ENCODE peak calls at places on chromosomes 6 and 20, in eight cellular contexts. One of them, this sample, is unnamed.

GRCh38 chr6:80132942-80133517 is 26.6 kb downstream of the BCKDHB start:
- DNase-seq in ACHN: peak; percentile 69
- DNase-seq in NCI-H345: peak; percentile 83
- DNase-seq in coronary artery: no peak
- DNase-seq in upper lobe of right lung: no peak
- DNase-seq in A549: peak; percentile 51
- DNase-seq in ecto neural progenitor cell: no peak
- DNase-seq in stimulated activated CD4-positive, alpha-beta T cell treated with anti-CD3 and anti-CD28 coated beads, Interleukin-12 subunit alpha, Interleukin-12 subunit beta, amount 100 ng/mL, for 4 hours: peak; percentile 17
- DNase-seq in this sample: peak; percentile 83

GRCh38 chr6:139369568-139370046 is 4.8 kb downstream of the CITED2 start:
- DNase-seq in coronary artery: no peak
- DNase-seq in ACHN: peak; percentile 69
- DNase-seq in ecto neural progenitor cell: no peak
- DNase-seq in NCI-H345: peak; percentile 42
- DNase-seq in A549: peak; percentile 27
- DNase-seq in upper lobe of right lung: no peak
- DNase-seq in stimulated activated CD4-positive, alpha-beta T cell treated with anti-CD3 and anti-CD28 coated beads, Interleukin-12 subunit alpha, Interleukin-12 subunit beta, amount 100 ng/mL, for 4 hours: no peak
- DNase-seq in this sample: peak; percentile 69

GRCh38 chr6:22320750-22321149 is 23.9 kb upstream of the PRL start:
- DNase-seq in upper lobe of right lung: no peak
- DNase-seq in ecto neural progenitor cell: no peak
- DNase-seq in coronary artery: no peak
- DNase-seq in A549: peak; percentile 67
- DNase-seq in ACHN: peak; percentile 91
- DNase-seq in stimulated activated CD4-positive, alpha-beta T cell treated with anti-CD3 and anti-CD28 coated beads, Interleukin-12 subunit alpha, Interleukin-12 subunit beta, amount 100 ng/mL, for 4 hours: no peak
- DNase-seq in NCI-H345: no peak
- DNase-seq in this sample: peak; percentile 93

GRCh38 chr20:35462351-35462750 is 7.0 kb downstream of the CEP250 start:
- DNase-seq in ecto neural progenitor cell: no peak
- DNase-seq in upper lobe of right lung: no peak
- DNase-seq in A549: no peak
- DNase-seq in coronary artery: no peak
- DNase-seq in ACHN: no peak
- DNase-seq in NCI-H345: peak; percentile 95
- DNase-seq in stimulated activated CD4-positive, alpha-beta T cell treated with anti-CD3 and anti-CD28 coated beads, Interleukin-12 subunit alpha, Interleukin-12 subunit beta, amount 100 ng/mL, for 4 hours: no peak
- DNase-seq in this sample: no peak

GRCh38 chr6:75201076-75201475 is 4.8 kb downstream of the COL12A1 start:
- DNase-seq in NCI-H345: no peak
- DNase-seq in A549: no peak
- DNase-seq in ecto neural progenitor cell: no peak
- DNase-seq in stimulated activated CD4-positive, alpha-beta T cell treated with anti-CD3 and anti-CD28 coated beads, Interleukin-12 subunit alpha, Interleukin-12 subunit beta, amount 100 ng/mL, for 4 hours: no peak
- DNase-seq in upper lobe of right lung: no peak
- DNase-seq in coronary artery: no peak
- DNase-seq in ACHN: no peak
- DNase-seq in this sample: no peak

GRCh38 chr6:49582529-49582928 is 32.1 kb downstream of the C6orf141 start:
- DNase-seq in ecto neural progenitor cell: no peak
- DNase-seq in stimulated activated CD4-positive, alpha-beta T cell treated with anti-CD3 and anti-CD28 coated beads, Interleukin-12 subunit alpha, Interleukin-12 subunit beta, amount 100 ng/mL, for 4 hours: no peak
- DNase-seq in A549: no peak
- DNase-seq in NCI-H345: no peak
- DNase-seq in upper lobe of right lung: no peak
- DNase-seq in coronary artery: no peak
- DNase-seq in ACHN: no peak
- DNase-seq in this sample: no peak

GRCh38 chr6:501891-502601 is 110.5 kb downstream of the IRF4 start:
- DNase-seq in NCI-H345: no peak
- DNase-seq in upper lobe of right lung: no peak
- DNase-seq in ecto neural progenitor cell: no peak
- DNase-seq in A549: no peak
- DNase-seq in ACHN: no peak
- DNase-seq in coronary artery: no peak
- DNase-seq in stimulated activated CD4-positive, alpha-beta T cell treated with anti-CD3 and anti-CD28 coated beads, Interleukin-12 subunit alpha, Interleukin-12 subunit beta, amount 100 ng/mL, for 4 hours: peak; percentile 62
- DNase-seq in this sample: no peak

GRCh38 chr6:3058957-3059356 is 9.3 kb upstream of the RIPK1 start:
- DNase-seq in A549: no peak
- DNase-seq in coronary artery: no peak
- DNase-seq in ecto neural progenitor cell: no peak
- DNase-seq in upper lobe of right lung: no peak
- DNase-seq in ACHN: no peak
- DNase-seq in NCI-H345: no peak
- DNase-seq in stimulated activated CD4-positive, alpha-beta T cell treated with anti-CD3 and anti-CD28 coated beads, Interleukin-12 subunit alpha, Interleukin-12 subunit beta, amount 100 ng/mL, for 4 hours: no peak
- DNase-seq in this sample: no peak

GRCh38 chr6:14747881-14748520 is 497.9 kb upstream of the JARID2 start:
- DNase-seq in A549: no peak
- DNase-seq in ecto neural progenitor cell: no peak
- DNase-seq in coronary artery: no peak
- DNase-seq in upper lobe of right lung: no peak
- DNase-seq in ACHN: no peak
- DNase-seq in NCI-H345: no peak
- DNase-seq in stimulated activated CD4-positive, alpha-beta T cell treated with anti-CD3 and anti-CD28 coated beads, Interleukin-12 subunit alpha, Interleukin-12 subunit beta, amount 100 ng/mL, for 4 hours: no peak
- DNase-seq in this sample: peak; percentile 35

GRCh38 chr6:7143161-7143974 is 35.6 kb downstream of the RREB1 start:
- DNase-seq in ecto neural progenitor cell: no peak
- DNase-seq in A549: no peak
- DNase-seq in coronary artery: no peak
- DNase-seq in NCI-H345: peak; percentile 83
- DNase-seq in stimulated activated CD4-positive, alpha-beta T cell treated with anti-CD3 and anti-CD28 coated beads, Interleukin-12 subunit alpha, Interleukin-12 subunit beta, amount 100 ng/mL, for 4 hours: no peak
- DNase-seq in ACHN: no peak
- DNase-seq in upper lobe of right lung: no peak
- DNase-seq in this sample: peak; percentile 66

GRCh38 chr20:4449977-4450715 is 271.6 kb upstream of the PRND start:
- DNase-seq in ecto neural progenitor cell: no peak
- DNase-seq in upper lobe of right lung: no peak
- DNase-seq in stimulated activated CD4-positive, alpha-beta T cell treated with anti-CD3 and anti-CD28 coated beads, Interleukin-12 subunit alpha, Interleukin-12 subunit beta, amount 100 ng/mL, for 4 hours: no peak
- DNase-seq in ACHN: no peak
- DNase-seq in A549: peak; percentile 55
- DNase-seq in coronary artery: no peak
- DNase-seq in NCI-H345: no peak
- DNase-seq in this sample: no peak

GRCh38 chr6:67790569-67790968 is 844.5 kb upstream of the ADGRB3 start:
- DNase-seq in A549: no peak
- DNase-seq in NCI-H345: no peak
- DNase-seq in stimulated activated CD4-positive, alpha-beta T cell treated with anti-CD3 and anti-CD28 coated beads, Interleukin-12 subunit alpha, Interleukin-12 subunit beta, amount 100 ng/mL, for 4 hours: no peak
- DNase-seq in ACHN: no peak
- DNase-seq in upper lobe of right lung: no peak
- DNase-seq in ecto neural progenitor cell: no peak
- DNase-seq in coronary artery: no peak
- DNase-seq in this sample: no peak

GRCh38 chr6:75611702-75612375 is 10.2 kb downstream of the SENP6 start:
- DNase-seq in NCI-H345: no peak
- DNase-seq in stimulated activated CD4-positive, alpha-beta T cell treated with anti-CD3 and anti-CD28 coated beads, Interleukin-12 subunit alpha, Interleukin-12 subunit beta, amount 100 ng/mL, for 4 hours: peak; percentile 19
- DNase-seq in A549: no peak
- DNase-seq in ACHN: no peak
- DNase-seq in upper lobe of right lung: no peak
- DNase-seq in ecto neural progenitor cell: no peak
- DNase-seq in coronary artery: no peak
- DNase-seq in this sample: no peak

GRCh38 chr6:56009620-56010019 is 134.2 kb upstream of the BMP5 start:
- DNase-seq in stimulated activated CD4-positive, alpha-beta T cell treated with anti-CD3 and anti-CD28 coated beads, Interleukin-12 subunit alpha, Interleukin-12 subunit beta, amount 100 ng/mL, for 4 hours: no peak
- DNase-seq in upper lobe of right lung: no peak
- DNase-seq in NCI-H345: no peak
- DNase-seq in ecto neural progenitor cell: no peak
- DNase-seq in A549: no peak
- DNase-seq in ACHN: no peak
- DNase-seq in coronary artery: no peak
- DNase-seq in this sample: no peak

GRCh38 chr20:33545763-33546162 is 55.9 kb downstream of the CBFA2T2 start:
- DNase-seq in stimulated activated CD4-positive, alpha-beta T cell treated with anti-CD3 and anti-CD28 coated beads, Interleukin-12 subunit alpha, Interleukin-12 subunit beta, amount 100 ng/mL, for 4 hours: no peak
- DNase-seq in ecto neural progenitor cell: no peak
- DNase-seq in ACHN: no peak
- DNase-seq in A549: no peak
- DNase-seq in NCI-H345: no peak
- DNase-seq in coronary artery: no peak
- DNase-seq in upper lobe of right lung: no peak
- DNase-seq in this sample: no peak

GRCh38 chr6:106540907-106541306 is 88.4 kb downstream of the RTN4IP1 start:
- DNase-seq in stimulated activated CD4-positive, alpha-beta T cell treated with anti-CD3 and anti-CD28 coated beads, Interleukin-12 subunit alpha, Interleukin-12 subunit beta, amount 100 ng/mL, for 4 hours: no peak
- DNase-seq in ecto neural progenitor cell: no peak
- DNase-seq in coronary artery: no peak
- DNase-seq in ACHN: no peak
- DNase-seq in A549: no peak
- DNase-seq in NCI-H345: no peak
- DNase-seq in upper lobe of right lung: no peak
- DNase-seq in this sample: no peak

GRCh38 chr6:71238351-71238750 is 50.3 kb upstream of the OGFRL1 start:
- DNase-seq in coronary artery: no peak
- DNase-seq in ecto neural progenitor cell: no peak
- DNase-seq in A549: no peak
- DNase-seq in stimulated activated CD4-positive, alpha-beta T cell treated with anti-CD3 and anti-CD28 coated beads, Interleukin-12 subunit alpha, Interleukin-12 subunit beta, amount 100 ng/mL, for 4 hours: no peak
- DNase-seq in NCI-H345: no peak
- DNase-seq in upper lobe of right lung: no peak
- DNase-seq in ACHN: peak; percentile 55
- DNase-seq in this sample: peak; percentile 48

GRCh38 chr6:5333653-5334052 is 72.3 kb downstream of the FARS2 start:
- DNase-seq in ACHN: no peak
- DNase-seq in stimulated activated CD4-positive, alpha-beta T cell treated with anti-CD3 and anti-CD28 coated beads, Interleukin-12 subunit alpha, Interleukin-12 subunit beta, amount 100 ng/mL, for 4 hours: no peak
- DNase-seq in upper lobe of right lung: no peak
- DNase-seq in NCI-H345: no peak
- DNase-seq in ecto neural progenitor cell: no peak
- DNase-seq in A549: peak; percentile 23
- DNase-seq in coronary artery: no peak
- DNase-seq in this sample: peak; percentile 46

GRCh38 chr6:11497881-11498280 is 39.7 kb upstream of the TMEM170B start:
- DNase-seq in stimulated activated CD4-positive, alpha-beta T cell treated with anti-CD3 and anti-CD28 coated beads, Interleukin-12 subunit alpha, Interleukin-12 subunit beta, amount 100 ng/mL, for 4 hours: no peak
- DNase-seq in ACHN: no peak
- DNase-seq in A549: no peak
- DNase-seq in upper lobe of right lung: no peak
- DNase-seq in NCI-H345: no peak
- DNase-seq in ecto neural progenitor cell: no peak
- DNase-seq in coronary artery: no peak
- DNase-seq in this sample: no peak

GRCh38 chr6:80523531-80523970 is 417.1 kb downstream of the BCKDHB start:
- DNase-seq in coronary artery: no peak
- DNase-seq in stimulated activated CD4-positive, alpha-beta T cell treated with anti-CD3 and anti-CD28 coated beads, Interleukin-12 subunit alpha, Interleukin-12 subunit beta, amount 100 ng/mL, for 4 hours: no peak
- DNase-seq in upper lobe of right lung: no peak
- DNase-seq in ecto neural progenitor cell: peak; percentile 65
- DNase-seq in ACHN: no peak
- DNase-seq in NCI-H345: peak; percentile 45
- DNase-seq in A549: no peak
- DNase-seq in this sample: peak; percentile 83

GRCh38 chr6:2684059-2684749 is 66.5 kb downstream of the MYLK4 start:
- DNase-seq in upper lobe of right lung: no peak
- DNase-seq in ACHN: no peak
- DNase-seq in NCI-H345: no peak
- DNase-seq in stimulated activated CD4-positive, alpha-beta T cell treated with anti-CD3 and anti-CD28 coated beads, Interleukin-12 subunit alpha, Interleukin-12 subunit beta, amount 100 ng/mL, for 4 hours: no peak
- DNase-seq in A549: peak; percentile 67
- DNase-seq in ecto neural progenitor cell: no peak
- DNase-seq in coronary artery: no peak
- DNase-seq in this sample: peak; percentile 60

GRCh38 chr6:1820165-1820564 is 210.4 kb downstream of the FOXC1 start:
- DNase-seq in stimulated activated CD4-positive, alpha-beta T cell treated with anti-CD3 and anti-CD28 coated beads, Interleukin-12 subunit alpha, Interleukin-12 subunit beta, amount 100 ng/mL, for 4 hours: no peak
- DNase-seq in A549: no peak
- DNase-seq in ACHN: no peak
- DNase-seq in ecto neural progenitor cell: no peak
- DNase-seq in NCI-H345: no peak
- DNase-seq in upper lobe of right lung: no peak
- DNase-seq in coronary artery: no peak
- DNase-seq in this sample: no peak

GRCh38 chr6:126312013-126312665 is 27.8 kb upstream of the CENPW start:
- DNase-seq in NCI-H345: no peak
- DNase-seq in ACHN: peak; percentile 22
- DNase-seq in A549: peak; percentile 15
- DNase-seq in ecto neural progenitor cell: no peak
- DNase-seq in upper lobe of right lung: no peak
- DNase-seq in coronary artery: no peak
- DNase-seq in stimulated activated CD4-positive, alpha-beta T cell treated with anti-CD3 and anti-CD28 coated beads, Interleukin-12 subunit alpha, Interleukin-12 subunit beta, amount 100 ng/mL, for 4 hours: no peak
- DNase-seq in this sample: peak; percentile 33

GRCh38 chr20:9143926-9144325 is 75.0 kb downstream of the PLCB4 start:
- DNase-seq in NCI-H345: no peak
- DNase-seq in stimulated activated CD4-positive, alpha-beta T cell treated with anti-CD3 and anti-CD28 coated beads, Interleukin-12 subunit alpha, Interleukin-12 subunit beta, amount 100 ng/mL, for 4 hours: no peak
- DNase-seq in ecto neural progenitor cell: no peak
- DNase-seq in ACHN: no peak
- DNase-seq in A549: no peak
- DNase-seq in coronary artery: no peak
- DNase-seq in upper lobe of right lung: no peak
- DNase-seq in this sample: peak; percentile 21

GRCh38 chr6:67131827-67132226 is 1424.8 kb upstream of the EYS start:
- DNase-seq in coronary artery: no peak
- DNase-seq in ACHN: no peak
- DNase-seq in A549: no peak
- DNase-seq in NCI-H345: no peak
- DNase-seq in upper lobe of right lung: no peak
- DNase-seq in ecto neural progenitor cell: no peak
- DNase-seq in stimulated activated CD4-positive, alpha-beta T cell treated with anti-CD3 and anti-CD28 coated beads, Interleukin-12 subunit alpha, Interleukin-12 subunit beta, amount 100 ng/mL, for 4 hours: no peak
- DNase-seq in this sample: no peak

GRCh38 chr6:5684320-5684719 is 322.4 kb downstream of the NRN1 start:
- DNase-seq in stimulated activated CD4-positive, alpha-beta T cell treated with anti-CD3 and anti-CD28 coated beads, Interleukin-12 subunit alpha, Interleukin-12 subunit beta, amount 100 ng/mL, for 4 hours: no peak
- DNase-seq in A549: peak; percentile 3
- DNase-seq in upper lobe of right lung: no peak
- DNase-seq in coronary artery: no peak
- DNase-seq in NCI-H345: peak; percentile 10
- DNase-seq in ACHN: no peak
- DNase-seq in ecto neural progenitor cell: no peak
- DNase-seq in this sample: peak; percentile 76

GRCh38 chr20:39775110-39775509 is 813.0 kb downstream of the DHX35 start:
- DNase-seq in NCI-H345: no peak
- DNase-seq in coronary artery: no peak
- DNase-seq in upper lobe of right lung: no peak
- DNase-seq in ACHN: no peak
- DNase-seq in stimulated activated CD4-positive, alpha-beta T cell treated with anti-CD3 and anti-CD28 coated beads, Interleukin-12 subunit alpha, Interleukin-12 subunit beta, amount 100 ng/mL, for 4 hours: no peak
- DNase-seq in A549: no peak
- DNase-seq in ecto neural progenitor cell: no peak
- DNase-seq in this sample: no peak

GRCh38 chr6:134173936-134174789 is 121.7 kb upstream of the SLC2A12 start:
- DNase-seq in NCI-H345: peak; percentile 81
- DNase-seq in coronary artery: no peak
- DNase-seq in stimulated activated CD4-positive, alpha-beta T cell treated with anti-CD3 and anti-CD28 coated beads, Interleukin-12 subunit alpha, Interleukin-12 subunit beta, amount 100 ng/mL, for 4 hours: peak; percentile 90
- DNase-seq in upper lobe of right lung: peak; percentile 78
- DNase-seq in ecto neural progenitor cell: peak; percentile 85
- DNase-seq in ACHN: peak; percentile 80
- DNase-seq in A549: peak; percentile 82
- DNase-seq in this sample: peak; percentile 86

GRCh38 chr6:109434456-109434855 is 6.0 kb downstream of the PPIL6 start:
- DNase-seq in NCI-H345: no peak
- DNase-seq in upper lobe of right lung: no peak
- DNase-seq in ecto neural progenitor cell: no peak
- DNase-seq in coronary artery: no peak
- DNase-seq in A549: no peak
- DNase-seq in ACHN: no peak
- DNase-seq in stimulated activated CD4-positive, alpha-beta T cell treated with anti-CD3 and anti-CD28 coated beads, Interleukin-12 subunit alpha, Interleukin-12 subunit beta, amount 100 ng/mL, for 4 hours: no peak
- DNase-seq in this sample: peak; percentile 20

GRCh38 chr20:4740774-4741431 is 19.2 kb downstream of the PRND start:
- DNase-seq in NCI-H345: peak; percentile 31
- DNase-seq in A549: peak; percentile 58
- DNase-seq in ecto neural progenitor cell: peak; percentile 82
- DNase-seq in stimulated activated CD4-positive, alpha-beta T cell treated with anti-CD3 and anti-CD28 coated beads, Interleukin-12 subunit alpha, Interleukin-12 subunit beta, amount 100 ng/mL, for 4 hours: peak; percentile 63
- DNase-seq in upper lobe of right lung: no peak
- DNase-seq in coronary artery: no peak
- DNase-seq in ACHN: peak; percentile 47
- DNase-seq in this sample: peak; percentile 23

GRCh38 chr6:33860706-33861474 is 57.1 kb upstream of the MLN start:
- DNase-seq in ACHN: no peak
- DNase-seq in NCI-H345: no peak
- DNase-seq in coronary artery: no peak
- DNase-seq in upper lobe of right lung: no peak
- DNase-seq in ecto neural progenitor cell: no peak
- DNase-seq in stimulated activated CD4-positive, alpha-beta T cell treated with anti-CD3 and anti-CD28 coated beads, Interleukin-12 subunit alpha, Interleukin-12 subunit beta, amount 100 ng/mL, for 4 hours: no peak
- DNase-seq in A549: no peak
- DNase-seq in this sample: peak; percentile 48

GRCh38 chr6:34671362-34671761 is 25.2 kb downstream of the ILRUN start:
- DNase-seq in upper lobe of right lung: no peak
- DNase-seq in NCI-H345: no peak
- DNase-seq in coronary artery: no peak
- DNase-seq in A549: no peak
- DNase-seq in ecto neural progenitor cell: no peak
- DNase-seq in stimulated activated CD4-positive, alpha-beta T cell treated with anti-CD3 and anti-CD28 coated beads, Interleukin-12 subunit alpha, Interleukin-12 subunit beta, amount 100 ng/mL, for 4 hours: no peak
- DNase-seq in ACHN: no peak
- DNase-seq in this sample: no peak

GRCh38 chr6:9862603-9863167 is 552.2 kb downstream of the TFAP2A start:
- DNase-seq in stimulated activated CD4-positive, alpha-beta T cell treated with anti-CD3 and anti-CD28 coated beads, Interleukin-12 subunit alpha, Interleukin-12 subunit beta, amount 100 ng/mL, for 4 hours: no peak
- DNase-seq in A549: no peak
- DNase-seq in coronary artery: no peak
- DNase-seq in ecto neural progenitor cell: no peak
- DNase-seq in NCI-H345: no peak
- DNase-seq in upper lobe of right lung: no peak
- DNase-seq in ACHN: no peak
- DNase-seq in this sample: no peak

GRCh38 chr6:137678451-137678850 is 184.3 kb upstream of the OLIG3 start:
- DNase-seq in stimulated activated CD4-positive, alpha-beta T cell treated with anti-CD3 and anti-CD28 coated beads, Interleukin-12 subunit alpha, Interleukin-12 subunit beta, amount 100 ng/mL, for 4 hours: no peak
- DNase-seq in coronary artery: no peak
- DNase-seq in NCI-H345: no peak
- DNase-seq in ecto neural progenitor cell: no peak
- DNase-seq in upper lobe of right lung: no peak
- DNase-seq in ACHN: no peak
- DNase-seq in A549: no peak
- DNase-seq in this sample: no peak

This sample was measured in LHCN-M2.